ENCODE peak calls at places on chromosomes 11 and 22, in ten cellular contexts. O is NCI-H2081, Y is T-helper 2 cell, X is iPS-NIHi11, C is NT2/D1, Z is SJCRH30, P is germinal center, R is BJ, W is lower lobe of right lung, S is NCI-H460. V is an unnamed sample.
A peak's percentile ranks its signal among the peaks of the same experiment; 100 is the strongest.

GRCh38 chr22:30150212-30150611 is 69.9 kb downstream of the HORMAD2 start:
- DNase-seq in O (no peak), X (no peak), S (no peak), C (no peak), Y (no peak), W (no peak), P (no peak), R (no peak), Z (no peak), V (no peak)

GRCh38 chr22:22375586-22376351 is 131.2 kb downstream of the VPREB1 start:
- DNase-seq in X (no peak), Y (no peak), W (no peak), S (no peak), C (no peak), Z (peak; percentile 98), O (no peak), R (no peak), P (no peak), V (no peak)

GRCh38 chr11:77113382-77114088 is 10.9 kb downstream of the OMP start:
- DNase-seq in O (peak; percentile 8), Z (peak; percentile 55), W (no peak), C (no peak), R (no peak), P (peak; percentile 49), X (peak; percentile 84), Y (no peak), S (no peak), V (no peak)

GRCh38 chr11:11229691-11230090 is 123.4 kb downstream of the CSNK2A3 start:
- DNase-seq in O (no peak), S (no peak), Y (no peak), W (no peak), C (no peak), X (no peak), R (no peak), Z (no peak), P (no peak), V (no peak)

GRCh38 chr11:122069946-122070345 is 46.1 kb downstream of the BLID start:
- DNase-seq in X (peak; percentile 65), C (peak; percentile 22), S (no peak), Z (peak; percentile 38), P (no peak), W (peak; percentile 66), Y (no peak), R (no peak), O (peak; percentile 65), V (no peak)

GRCh38 chr11:124879999-124880611 is 14.9 kb downstream of the ROBO3 start:
- DNase-seq in W (no peak), P (no peak), Z (no peak), O (no peak), X (no peak), Y (no peak), C (no peak), R (no peak), S (no peak), V (no peak)

GRCh38 chr11:91755526-91755925 is 469.1 kb upstream of the FAT3 start:
- DNase-seq in R (no peak), X (no peak), Y (no peak), O (no peak), C (no peak), W (no peak), S (no peak), P (no peak), Z (no peak), V (no peak)

GRCh38 chr11:60838132-60838531 is 3.8 kb upstream of the CCDC86 start:
- DNase-seq in W (no peak), S (no peak), C (no peak), X (peak; percentile 52), R (no peak), Y (no peak), Z (peak; percentile 24), P (no peak), O (no peak), V (no peak)

GRCh38 chr11:31786996-31787685 is 24.0 kb downstream of the PAX6 start:
- DNase-seq in Y (no peak), W (no peak), X (no peak), P (no peak), C (no peak), O (no peak), S (no peak), R (no peak), Z (no peak), V (no peak)

GRCh38 chr11:131037873-131038272 is 121.6 kb upstream of the SNX19 start:
- DNase-seq in W (no peak), P (no peak), S (no peak), R (no peak), O (no peak), X (no peak), C (no peak), Z (peak; percentile 1), Y (no peak), V (no peak)

GRCh38 chr11:73140213-73141030 is 1.7 kb downstream of the FCHSD2 start:
- DNase-seq in C (no peak), X (peak; percentile 42), Y (no peak), P (no peak), W (no peak), O (peak; percentile 7), S (no peak), Z (peak; percentile 50), R (no peak), V (no peak)

GRCh38 chr11:118529584-118530175 is 1.3 kb upstream of the TMEM25 start:
- DNase-seq in C (no peak), O (no peak), Z (peak; percentile 21), X (no peak), Y (no peak), S (no peak), W (no peak), R (no peak), P (no peak), V (no peak)

GRCh38 chr11:35968386-35969088 is 24.7 kb downstream of the LDLRAD3 start:
- DNase-seq in Y (no peak), W (no peak), O (no peak), P (no peak), S (no peak), C (no peak), Z (no peak), X (no peak), R (no peak), V (no peak)

GRCh38 chr11:11620251-11620965 is 1.4 kb downstream of the GALNT18 start:
- DNase-seq in W (peak; percentile 73), C (no peak), P (no peak), S (no peak), Z (peak; percentile 46), R (no peak), O (peak; percentile 41), X (peak; percentile 50), Y (no peak), V (no peak)

GRCh38 chr22:37370306-37370979 is 56.8 kb downstream of the ELFN2 start:
- DNase-seq in W (peak; percentile 76), C (no peak), Y (no peak), Z (no peak), O (no peak), X (no peak), S (no peak), P (peak; percentile 77), R (no peak), V (peak; percentile 51)

GRCh38 chr11:2576536-2576935 is 123.3 kb downstream of the KCNQ1OT1 start:
- DNase-seq in S (no peak), X (no peak), O (no peak), Y (no peak), P (no peak), W (peak; percentile 20), C (no peak), Z (no peak), R (no peak), V (no peak)

GRCh38 chr22:37560682-37561208 is 465 bp downstream of the CDC42EP1 start:
- DNase-seq in O (no peak), W (peak; percentile 73), Z (peak; percentile 50), R (no peak), C (no peak), S (no peak), X (peak; percentile 50), P (no peak), Y (no peak), V (no peak)

GRCh38 chr22:43152355-43153071 is 1.2 kb downstream of the TSPO start:
- DNase-seq in C (no peak), R (no peak), S (peak; percentile 47), Z (peak; percentile 53), O (peak; percentile 41), Y (peak; percentile 56), P (peak; percentile 67), W (peak; percentile 91), X (no peak), V (peak; percentile 55)

GRCh38 chr11:16404781-16405180 is 48.4 kb upstream of the SOX6 start:
- DNase-seq in S (no peak), X (no peak), R (no peak), P (no peak), O (no peak), Z (no peak), Y (no peak), W (no peak), C (no peak), V (no peak)

GRCh38 chr11:119691701-119692546 is 37.1 kb downstream of the NECTIN1 start:
- DNase-seq in O (no peak), C (no peak), Y (no peak), W (no peak), X (no peak), R (no peak), Z (no peak), S (no peak), P (no peak), V (no peak)

GRCh38 chr22:43398246-43398645 is 13.6 kb upstream of the MPPED1 start:
- DNase-seq in X (no peak), Y (no peak), O (no peak), W (no peak), Z (no peak), R (no peak), P (no peak), S (no peak), C (no peak), V (no peak)

GRCh38 chr11:113954235-113954634 is 20.7 kb upstream of the HTR3A start:
- DNase-seq in R (no peak), C (no peak), Y (no peak), P (no peak), X (no peak), O (no peak), S (no peak), W (no peak), Z (no peak), V (no peak)